ENCODE peak calls at places on chromosomes 12 and 14, in nine cellular contexts. One of them, this sample, is unnamed.
A peak's percentile ranks its signal among the peaks of the same experiment; 100 is the strongest.

GRCh38 chr14:102487204-102487577 is 22.4 kb downstream of the ANKRD9 start:
- DNase-seq in NB4: no peak
- DNase-seq in tibial nerve: no peak
- DNase-seq in heart left ventricle: no peak
- DNase-seq in stomach: no peak
- DNase-seq in endothelial cell of umbilical vein: no peak
- DNase-seq in right lobe of liver: no peak
- DNase-seq in transverse colon: no peak
- DNase-seq in suprapubic skin: no peak
- DNase-seq in this sample: no peak

GRCh38 chr12:10641735-10642500 is 28.5 kb upstream of the MAGOHB start:
- DNase-seq in NB4: no peak
- DNase-seq in tibial nerve: no peak
- DNase-seq in heart left ventricle: no peak
- DNase-seq in stomach: no peak
- DNase-seq in endothelial cell of umbilical vein: peak; percentile 99
- DNase-seq in right lobe of liver: no peak
- DNase-seq in transverse colon: peak; percentile 49
- DNase-seq in suprapubic skin: no peak
- DNase-seq in this sample: no peak

GRCh38 chr14:100285021-100285912 is 21.0 kb downstream of the SLC25A29 start:
- DNase-seq in NB4: peak; percentile 71
- DNase-seq in tibial nerve: peak; percentile 16
- DNase-seq in heart left ventricle: peak; percentile 62
- DNase-seq in stomach: peak; percentile 76
- DNase-seq in endothelial cell of umbilical vein: peak; percentile 60
- DNase-seq in right lobe of liver: peak; percentile 82
- DNase-seq in transverse colon: peak; percentile 77
- DNase-seq in suprapubic skin: no peak
- DNase-seq in this sample: no peak

GRCh38 chr12:11630046-11630706 is 19.3 kb upstream of the ETV6 start:
- DNase-seq in NB4: no peak
- DNase-seq in tibial nerve: no peak
- DNase-seq in heart left ventricle: no peak
- DNase-seq in stomach: peak; percentile 46
- DNase-seq in endothelial cell of umbilical vein: no peak
- DNase-seq in right lobe of liver: peak; percentile 37
- DNase-seq in transverse colon: no peak
- DNase-seq in suprapubic skin: no peak
- DNase-seq in this sample: no peak

GRCh38 chr14:102900631-102901571 is 21.6 kb upstream of the AMN start:
- DNase-seq in NB4: no peak
- DNase-seq in tibial nerve: no peak
- DNase-seq in heart left ventricle: no peak
- DNase-seq in stomach: no peak
- DNase-seq in endothelial cell of umbilical vein: no peak
- DNase-seq in right lobe of liver: no peak
- DNase-seq in transverse colon: no peak
- DNase-seq in suprapubic skin: no peak
- DNase-seq in this sample: no peak

GRCh38 chr14:44361083-44361482 is 146.0 kb downstream of the FSCB start:
- DNase-seq in NB4: no peak
- DNase-seq in tibial nerve: no peak
- DNase-seq in heart left ventricle: no peak
- DNase-seq in stomach: no peak
- DNase-seq in endothelial cell of umbilical vein: no peak
- DNase-seq in right lobe of liver: no peak
- DNase-seq in transverse colon: no peak
- DNase-seq in suprapubic skin: no peak
- DNase-seq in this sample: no peak

GRCh38 chr12:88854260-88854659 is 274.0 kb upstream of the KITLG start:
- DNase-seq in NB4: no peak
- DNase-seq in tibial nerve: no peak
- DNase-seq in heart left ventricle: no peak
- DNase-seq in stomach: no peak
- DNase-seq in endothelial cell of umbilical vein: no peak
- DNase-seq in right lobe of liver: no peak
- DNase-seq in transverse colon: no peak
- DNase-seq in suprapubic skin: no peak
- DNase-seq in this sample: no peak

GRCh38 chr14:85587152-85587697 is 57.3 kb downstream of the FLRT2 start:
- DNase-seq in NB4: peak; percentile 73
- DNase-seq in tibial nerve: no peak
- DNase-seq in heart left ventricle: no peak
- DNase-seq in stomach: no peak
- DNase-seq in endothelial cell of umbilical vein: no peak
- DNase-seq in right lobe of liver: no peak
- DNase-seq in transverse colon: no peak
- DNase-seq in suprapubic skin: no peak
- DNase-seq in this sample: no peak

GRCh38 chr12:77980782-77981181 is 150.1 kb downstream of the NAV3 start:
- DNase-seq in NB4: no peak
- DNase-seq in tibial nerve: no peak
- DNase-seq in heart left ventricle: no peak
- DNase-seq in stomach: no peak
- DNase-seq in endothelial cell of umbilical vein: peak; percentile 48
- DNase-seq in right lobe of liver: no peak
- DNase-seq in transverse colon: no peak
- DNase-seq in suprapubic skin: no peak
- DNase-seq in this sample: no peak

GRCh38 chr14:104425763-104426691 is 153.5 kb upstream of the C14orf180 start:
- DNase-seq in NB4: no peak
- DNase-seq in tibial nerve: peak; percentile 2
- DNase-seq in heart left ventricle: no peak
- DNase-seq in stomach: no peak
- DNase-seq in endothelial cell of umbilical vein: no peak
- DNase-seq in right lobe of liver: no peak
- DNase-seq in transverse colon: no peak
- DNase-seq in suprapubic skin: peak; percentile 50
- DNase-seq in this sample: no peak

GRCh38 chr14:104425171-104425681 is 154.3 kb upstream of the C14orf180 start:
- DNase-seq in NB4: no peak
- DNase-seq in tibial nerve: no peak
- DNase-seq in heart left ventricle: no peak
- DNase-seq in stomach: no peak
- DNase-seq in endothelial cell of umbilical vein: no peak
- DNase-seq in right lobe of liver: no peak
- DNase-seq in transverse colon: no peak
- DNase-seq in suprapubic skin: peak; percentile 65
- DNase-seq in this sample: no peak

GRCh38 chr14:104427126-104427851 is 152.3 kb upstream of the C14orf180 start:
- DNase-seq in NB4: no peak
- DNase-seq in tibial nerve: peak; percentile 1
- DNase-seq in heart left ventricle: no peak
- DNase-seq in stomach: peak; percentile 19
- DNase-seq in endothelial cell of umbilical vein: no peak
- DNase-seq in right lobe of liver: no peak
- DNase-seq in transverse colon: no peak
- DNase-seq in suprapubic skin: peak; percentile 71
- DNase-seq in this sample: no peak

GRCh38 chr14:104428333-104428851 is 151.2 kb upstream of the C14orf180 start:
- DNase-seq in NB4: no peak
- DNase-seq in tibial nerve: no peak
- DNase-seq in heart left ventricle: no peak
- DNase-seq in stomach: peak; percentile 19
- DNase-seq in endothelial cell of umbilical vein: no peak
- DNase-seq in right lobe of liver: no peak
- DNase-seq in transverse colon: no peak
- DNase-seq in suprapubic skin: peak; percentile 56
- DNase-seq in this sample: no peak

GRCh38 chr14:104426771-104427125 is 152.8 kb upstream of the C14orf180 start:
- DNase-seq in NB4: no peak
- DNase-seq in tibial nerve: no peak
- DNase-seq in heart left ventricle: no peak
- DNase-seq in stomach: no peak
- DNase-seq in endothelial cell of umbilical vein: no peak
- DNase-seq in right lobe of liver: no peak
- DNase-seq in transverse colon: no peak
- DNase-seq in suprapubic skin: peak; percentile 49
- DNase-seq in this sample: no peak
- TF ChIP-seq POLR2A in NB4: no peak
- TF ChIP-seq POLR2A in tibial nerve: no peak
- TF ChIP-seq POLR2A in heart left ventricle: no peak
- TF ChIP-seq POLR2A in stomach: no peak
- TF ChIP-seq POLR2A in endothelial cell of umbilical vein: no peak
- TF ChIP-seq POLR2A in right lobe of liver: no peak
- TF ChIP-seq POLR2A in transverse colon: no peak
- TF ChIP-seq POLR2A in suprapubic skin: no peak
- TF ChIP-seq POLR2A in this sample: no peak

DNA sequence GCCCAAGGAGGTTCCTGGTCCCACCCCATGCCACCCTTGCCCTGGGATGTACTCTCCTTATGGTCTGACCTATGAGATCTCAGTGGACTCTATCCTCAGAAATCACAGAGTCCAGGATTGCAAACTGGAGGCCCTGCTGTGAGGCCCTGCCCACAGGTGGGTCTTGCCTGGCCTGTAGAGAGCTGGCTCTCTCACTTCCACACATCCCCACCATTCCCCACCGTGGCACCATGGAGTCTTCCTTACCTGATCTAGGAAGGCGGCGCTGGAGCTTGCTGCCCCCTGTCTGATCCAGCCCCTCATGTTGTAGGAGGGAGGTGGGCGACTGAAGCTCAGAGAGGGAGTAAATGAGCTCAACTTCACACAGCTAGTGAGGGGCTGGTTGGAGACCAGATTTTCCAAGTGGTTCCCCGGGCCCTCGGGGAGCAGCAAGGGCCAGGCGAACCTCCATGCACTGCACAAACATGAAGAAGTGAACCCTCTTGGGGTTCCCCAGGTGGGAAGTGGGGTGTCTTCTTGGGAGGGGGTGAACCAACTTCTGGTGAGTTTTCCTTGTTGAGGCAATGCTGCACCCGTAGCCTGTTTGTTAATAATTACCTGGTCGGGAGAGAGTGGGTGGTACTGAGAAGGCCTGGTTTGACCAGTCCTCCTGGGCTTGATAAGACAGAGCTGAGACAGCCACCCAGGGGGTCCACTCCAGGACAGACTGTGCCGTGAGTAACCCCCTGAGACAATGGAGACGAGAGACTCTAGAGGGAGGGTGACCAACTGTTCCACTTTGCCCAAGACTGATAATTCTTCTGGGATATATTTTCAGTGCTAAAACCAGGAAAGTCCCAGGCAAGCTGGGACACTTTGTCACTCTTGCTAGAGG is at the start of gene SERPINA4:
- DNase-seq in NB4: no peak
- DNase-seq in tibial nerve: no peak
- DNase-seq in heart left ventricle: no peak
- DNase-seq in stomach: peak; percentile 44
- DNase-seq in endothelial cell of umbilical vein: no peak
- DNase-seq in right lobe of liver: no peak
- DNase-seq in transverse colon: no peak
- DNase-seq in suprapubic skin: no peak
- DNase-seq in this sample: no peak
- TF ChIP-seq POLR2A in NB4: no peak
- TF ChIP-seq POLR2A in tibial nerve: no peak
- TF ChIP-seq POLR2A in heart left ventricle: no peak
- TF ChIP-seq POLR2A in stomach: no peak
- TF ChIP-seq POLR2A in endothelial cell of umbilical vein: no peak
- TF ChIP-seq POLR2A in right lobe of liver: peak; percentile 17
- TF ChIP-seq POLR2A in transverse colon: no peak
- TF ChIP-seq POLR2A in suprapubic skin: no peak
- TF ChIP-seq POLR2A in this sample: no peak

GRCh38 chr12:91111366-91112321 is at the start of gene LUM:
- DNase-seq in NB4: no peak
- DNase-seq in tibial nerve: peak; percentile 69
- DNase-seq in heart left ventricle: peak; percentile 29
- DNase-seq in stomach: no peak
- DNase-seq in endothelial cell of umbilical vein: peak; percentile 6
- DNase-seq in right lobe of liver: no peak
- DNase-seq in transverse colon: no peak
- DNase-seq in suprapubic skin: no peak
- DNase-seq in this sample: no peak
- TF ChIP-seq POLR2A in NB4: no peak
- TF ChIP-seq POLR2A in tibial nerve: no peak
- TF ChIP-seq POLR2A in heart left ventricle: no peak
- TF ChIP-seq POLR2A in stomach: no peak
- TF ChIP-seq POLR2A in endothelial cell of umbilical vein: no peak
- TF ChIP-seq POLR2A in right lobe of liver: no peak
- TF ChIP-seq POLR2A in transverse colon: no peak
- TF ChIP-seq POLR2A in suprapubic skin: no peak
- TF ChIP-seq POLR2A in this sample: no peak

GRCh38 chr12:121579190-121579791 is 1.5 kb downstream of the KDM2B start:
- DNase-seq in NB4: peak; percentile 77
- DNase-seq in tibial nerve: peak; percentile 25
- DNase-seq in heart left ventricle: peak; percentile 37
- DNase-seq in stomach: peak; percentile 41
- DNase-seq in endothelial cell of umbilical vein: no peak
- DNase-seq in right lobe of liver: peak; percentile 56
- DNase-seq in transverse colon: peak; percentile 54
- DNase-seq in suprapubic skin: peak; percentile 80
- DNase-seq in this sample: no peak

GRCh38 chr12:121576851-121577391 is 3.9 kb downstream of the KDM2B start:
- DNase-seq in NB4: peak; percentile 46
- DNase-seq in tibial nerve: peak; percentile 10
- DNase-seq in heart left ventricle: no peak
- DNase-seq in stomach: no peak
- DNase-seq in endothelial cell of umbilical vein: no peak
- DNase-seq in right lobe of liver: no peak
- DNase-seq in transverse colon: no peak
- DNase-seq in suprapubic skin: no peak
- DNase-seq in this sample: no peak

GRCh38 chr12:121578230-121579189 is 2.3 kb downstream of the KDM2B start:
- DNase-seq in NB4: peak; percentile 62
- DNase-seq in tibial nerve: peak; percentile 19
- DNase-seq in heart left ventricle: no peak
- DNase-seq in stomach: no peak
- DNase-seq in endothelial cell of umbilical vein: peak; percentile 34
- DNase-seq in right lobe of liver: peak; percentile 23
- DNase-seq in transverse colon: peak; percentile 19
- DNase-seq in suprapubic skin: no peak
- DNase-seq in this sample: no peak

GRCh38 chr12:121575952-121576615 is 4.7 kb downstream of the KDM2B start:
- DNase-seq in NB4: no peak
- DNase-seq in tibial nerve: no peak
- DNase-seq in heart left ventricle: no peak
- DNase-seq in stomach: no peak
- DNase-seq in endothelial cell of umbilical vein: no peak
- DNase-seq in right lobe of liver: no peak
- DNase-seq in transverse colon: no peak
- DNase-seq in suprapubic skin: no peak
- DNase-seq in this sample: no peak

DNA sequence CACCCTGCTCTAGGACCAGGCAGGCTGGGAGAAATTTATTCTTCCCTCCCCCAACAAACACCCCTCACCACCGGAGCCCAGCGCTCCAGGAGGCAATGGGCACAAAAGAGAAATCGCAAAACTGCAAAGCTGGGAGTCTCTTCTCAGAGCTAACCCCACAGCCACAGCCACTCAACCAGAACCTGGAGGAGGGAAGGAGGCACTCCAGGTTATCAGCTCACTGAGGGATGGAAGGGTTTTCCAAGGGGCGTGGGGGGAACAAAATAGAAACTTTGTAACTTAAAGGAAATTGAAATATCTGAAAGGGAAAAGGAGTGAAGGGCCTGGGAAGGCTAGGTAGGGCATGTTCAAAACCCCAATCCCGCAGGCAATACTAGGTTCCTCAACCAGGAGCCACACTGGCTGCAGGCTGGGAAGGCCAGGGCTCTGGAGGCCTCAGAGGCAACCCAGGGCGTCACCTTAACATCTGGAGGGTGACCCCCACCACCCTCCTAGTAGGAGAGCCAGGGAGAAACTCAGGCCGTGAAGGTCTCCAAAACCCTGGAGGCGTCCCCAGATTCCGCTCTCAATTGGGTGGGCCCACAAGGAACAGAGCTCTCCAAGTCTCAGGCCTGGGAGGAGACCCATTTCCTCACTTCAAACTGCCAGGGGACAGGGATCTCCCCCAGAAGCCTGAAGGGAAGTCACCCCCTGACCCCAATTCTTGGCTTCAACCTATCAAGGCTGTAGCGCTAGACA is 3.2 kb downstream of the KDM2B start:
- DNase-seq in NB4: peak; percentile 20
- DNase-seq in tibial nerve: no peak
- DNase-seq in heart left ventricle: no peak
- DNase-seq in stomach: no peak
- DNase-seq in endothelial cell of umbilical vein: no peak
- DNase-seq in right lobe of liver: no peak
- DNase-seq in transverse colon: no peak
- DNase-seq in suprapubic skin: no peak
- DNase-seq in this sample: no peak
- TF ChIP-seq POLR2A in NB4: no peak
- TF ChIP-seq POLR2A in tibial nerve: no peak
- TF ChIP-seq POLR2A in heart left ventricle: no peak
- TF ChIP-seq POLR2A in stomach: no peak
- TF ChIP-seq POLR2A in endothelial cell of umbilical vein: no peak
- TF ChIP-seq POLR2A in right lobe of liver: no peak
- TF ChIP-seq POLR2A in transverse colon: no peak
- TF ChIP-seq POLR2A in suprapubic skin: no peak
- TF ChIP-seq POLR2A in this sample: no peak